ENCODE peak calls at places on chromosomes 7 and 10, in five cellular contexts. Z is neural progenitor cell, A is heart right ventricle, I is sigmoid colon, W is psoas muscle. C is an unnamed sample. For H3K4me1 and H3K27me3, the result is how much of the 10 kb centered on the place peaks cover.

GRCh38 chr10:126243976-126244375 is 144.3 kb downstream of the ADAM12 start:
- DNase-seq in Z (no peak), A (no peak), I (no peak), W (no peak), C (peak)

GRCh38 chr10:60629332-60629731 is 148.9 kb upstream of the CDK1 start:
- DNase-seq in Z (no peak), A (no peak), I (no peak), W (no peak), C (no peak)

GRCh38 chr10:94666391-94667102 is 17.0 kb upstream of the CYP2C18 start:
- DNase-seq in Z (no peak), A (no peak), I (no peak), W (no peak), C (no peak)

GRCh38 chr7:30459591-30460245 is 18.9 kb downstream of the NOD1 start:
- DNase-seq in Z (no peak), A (peak), I (peak), W (peak), C (peak)

GRCh38 chr10:78763651-78764395 is 304.9 kb upstream of the ZMIZ1 start:
- DNase-seq in Z (no peak), A (peak), I (peak), W (no peak), C (no peak)

GRCh38 chr7:81725003-81725402 is 44.8 kb downstream of the HGF start:
- DNase-seq in Z (no peak), A (no peak), I (no peak), W (no peak), C (no peak)

GRCh38 chr7:157355784-157356511 is 19.1 kb downstream of the DNAJB6 start:
- DNase-seq in Z (no peak), A (peak), I (no peak), W (peak), C (peak)

GRCh38 chr10:70461397-70462348 is 16.9 kb upstream of the PALD1 start:
- DNase-seq in Z (peak), A (peak), I (peak), W (peak), C (no peak)

GRCh38 chr10:87829986-87830732 is 12.1 kb upstream of the ATAD1 start:
- DNase-seq in Z (no peak), A (no peak), I (no peak), W (no peak), C (no peak)

GRCh38 chr10:16009736-16010259 is 149.5 kb upstream of the MINDY3 start:
- DNase-seq in Z (no peak), A (no peak), I (no peak), W (no peak), C (no peak)

GRCh38 chr10:58662314-58662713 is 149.6 kb downstream of the BICC1 start:
- DNase-seq in Z (no peak), A (no peak), I (no peak), W (no peak), C (peak)

GRCh38 chr10:66329116-66329515 is 596.7 kb upstream of the LRRTM3 start:
- DNase-seq in Z (no peak), A (no peak), I (no peak), W (no peak), C (no peak)

GRCh38 chr10:7410306-7410799 is 481 bp downstream of the SFMBT2 start:
- DNase-seq in Z (peak), A (peak), I (no peak), W (peak), C (no peak)

GRCh38 chr10:784759-785538 is 95.5 kb upstream of the DIP2C start:
- DNase-seq in Z (peak), A (peak), I (peak), W (peak), C (peak)

GRCh38 chr7:133614251-133614650 is 361.4 kb downstream of the EXOC4 start:
- DNase-seq in Z (no peak), A (no peak), I (no peak), W (no peak), C (no peak)

GRCh38 chr7:111561659-111561908 is 708 bp downstream of the IMMP2L start:
- DNase-seq in Z (no peak), A (no peak), I (no peak), W (no peak), C (no peak)

GRCh38 chr7:26949319-26949718 is 84.9 kb upstream of the SKAP2 start:
- DNase-seq in Z (no peak), A (no peak), I (no peak), W (no peak), C (no peak)

GRCh38 chr7:96992624-96993452 is 12.5 kb upstream of the DLX6 start:
- DNase-seq in Z (peak), A (no peak), I (no peak), W (no peak), C (no peak)

GRCh38 chr10:16521311-16522016 is at the start of gene C1QL3:
- DNase-seq in Z (peak), A (no peak), I (no peak), W (no peak), C (no peak)

GRCh38 chr7:126185959-126186580 is 1066.7 kb downstream of the GRM8 start:
- DNase-seq in Z (peak), A (no peak), I (no peak), W (no peak), C (peak)

GRCh38 chr10:51137741-51138529 is 63.6 kb downstream of the PRKG1 start:
- DNase-seq in Z (no peak), A (no peak), I (no peak), W (no peak), C (peak)

GRCh38 chr10:74093530-74094164 is 57.0 kb downstream of the AP3M1 start:
- DNase-seq in Z (no peak), A (no peak), I (no peak), W (no peak), C (no peak)
- TF ChIP-seq CTCF in Z (no peak), A (no peak), I (no peak), W (no peak), C (no peak)

GRCh38 chr7:4684826-4685225 is 2.7 kb downstream of the FOXK1 start:
- DNase-seq in Z (no peak), A (no peak), I (no peak), W (no peak), C (no peak)

GRCh38 chr7:4690953-4691856 is 9.1 kb downstream of the FOXK1 start:
- DNase-seq in Z (no peak), A (no peak), I (no peak), W (no peak), C (peak)

GRCh38 chr7:4689151-4689550 is 7.1 kb downstream of the FOXK1 start:
- DNase-seq in Z (no peak), A (no peak), I (no peak), W (no peak), C (no peak)

GRCh38 chr7:4689668-4690067 is 7.6 kb downstream of the FOXK1 start:
- DNase-seq in Z (no peak), A (no peak), I (no peak), W (no peak), C (no peak)

GRCh38 chr7:4687956-4688355 is 5.9 kb downstream of the FOXK1 start:
- DNase-seq in Z (no peak), A (no peak), I (no peak), W (no peak), C (no peak)
- H3K4me1 ChIP-seq in Z (under half), A (under half), I (half or more), W (half or more), C (under half)

DNA sequence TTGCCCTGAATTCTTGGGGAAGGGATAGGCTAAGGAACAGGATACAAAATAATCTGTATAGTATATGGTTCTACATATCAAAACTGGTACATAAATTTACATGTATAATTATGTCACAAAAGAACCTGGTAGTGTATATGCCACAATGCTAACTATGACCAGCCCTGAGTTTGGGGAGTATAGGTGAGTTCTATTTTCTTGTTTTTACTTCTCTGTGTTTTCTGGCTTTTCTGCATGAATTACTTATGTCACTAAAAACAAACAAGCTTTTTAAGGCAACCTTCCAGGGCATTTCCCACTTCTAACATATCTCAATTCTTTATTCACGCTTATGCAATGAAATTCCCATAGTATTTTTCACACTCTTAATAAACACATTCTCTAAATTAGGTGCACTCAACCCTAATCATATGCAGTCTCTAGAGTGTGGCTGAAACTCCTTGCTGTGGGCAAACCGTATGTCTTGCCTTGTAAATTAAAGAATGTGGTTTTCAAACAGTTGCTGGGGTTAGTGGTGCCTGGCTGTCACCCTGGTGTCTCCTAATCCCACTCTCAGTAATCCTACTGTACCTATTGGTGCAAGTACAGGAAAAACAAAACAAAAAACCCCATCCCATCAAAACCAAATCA is 14.0 kb upstream of the INSIG1 start:
- DNase-seq in Z (no peak), A (no peak), I (no peak), W (no peak), C (no peak)
- H3K27me3 ChIP-seq in Z (under half), A (under half), I (under half), W (under half), C (under half)

DNA sequence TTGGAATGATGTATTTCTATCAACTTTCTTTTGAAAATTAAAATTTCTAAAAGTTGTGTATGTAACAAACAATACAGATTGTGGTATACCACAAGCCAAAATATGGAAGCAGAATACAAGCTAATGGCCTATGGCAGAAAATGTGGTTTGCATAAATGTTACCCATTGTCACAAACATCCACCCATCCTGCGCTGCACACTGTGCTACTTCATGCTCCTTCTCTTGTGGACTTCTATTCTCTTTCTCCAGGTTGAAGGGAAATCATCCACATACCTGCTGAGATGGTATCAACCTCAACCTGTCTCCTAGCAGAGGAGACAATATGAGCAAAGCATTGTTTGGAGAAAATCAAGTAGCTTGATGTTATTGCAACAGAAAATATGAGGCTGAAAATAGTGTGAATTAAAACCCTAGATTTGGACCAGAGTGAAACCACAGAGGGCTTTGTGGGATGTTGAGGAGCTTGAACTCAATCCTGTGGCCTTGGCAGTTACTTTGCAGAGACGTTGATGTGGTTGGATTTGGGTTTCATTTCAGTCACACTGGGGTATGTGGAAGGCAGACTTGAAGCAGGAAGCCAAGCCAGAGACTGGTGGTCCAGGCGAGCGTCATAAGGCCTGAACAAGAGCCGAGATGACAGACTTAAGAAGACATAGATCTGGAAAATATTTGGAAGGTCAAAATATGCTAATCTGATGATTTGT is 63.8 kb downstream of the ICA1 start:
- DNase-seq in Z (no peak), A (no peak), I (no peak), W (no peak), C (no peak)
- TF ChIP-seq CTCF in Z (no peak), A (no peak), I (no peak), W (no peak), C (no peak)

DNA sequence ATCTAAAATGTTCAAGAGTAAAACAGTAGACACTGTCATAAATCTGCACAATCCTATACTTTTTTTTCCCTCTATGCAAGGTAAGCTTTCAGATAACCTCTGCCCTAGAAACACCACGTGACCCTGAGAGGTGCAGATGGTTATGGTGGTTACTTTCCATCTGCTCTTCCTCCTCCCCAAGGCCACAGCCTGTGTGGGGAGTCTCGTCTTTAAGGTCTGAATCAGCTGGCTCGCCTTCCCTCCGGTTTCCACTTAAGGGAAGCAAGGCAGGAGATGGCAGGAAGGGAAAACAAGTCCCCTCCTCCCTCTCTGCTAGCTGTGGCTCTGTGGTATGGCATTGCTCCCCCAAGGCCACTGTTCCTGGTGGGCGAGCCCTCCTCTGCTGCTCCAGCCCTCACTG is 181.8 kb downstream of the GLI3 start:
- DNase-seq in Z (no peak), A (no peak), I (no peak), W (no peak), C (no peak)
- H3K4me1 ChIP-seq in Z (under half), A (under half), I (under half), W (under half), C (under half)

GRCh38 chr7:151178236-151178635 is 8.8 kb downstream of the ASB10 start:
- DNase-seq in Z (no peak), A (no peak), I (no peak), W (no peak), C (no peak)
- H3K27me3 ChIP-seq in Z (under half), A (under half), I (under half), W (under half), C (under half)